ENCODE peak calls at places on chromosomes 1 and 21, in seven cellular contexts. J is body of pancreas, E is stomach, Q is kidney epithelial cell, K is lower lobe of right lung, D is ovary, P is esophagus muscularis mucosa. W is an unnamed sample.

GRCh38 chr1:153227810-153228209 is 10.4 kb downstream of the PRR9 start:
- DNase-seq in J (no peak), E (no peak), Q (no peak), K (no peak), D (no peak), P (no peak), W (no peak)

GRCh38 chr1:184473176-184473966 is 86.5 kb downstream of the C1orf21 start:
- DNase-seq in J (no peak), E (no peak), Q (no peak), K (no peak), D (no peak), P (no peak), W (no peak)

GRCh38 chr1:24963099-24963872 is 33.2 kb upstream of the RUNX3 start:
- DNase-seq in J (no peak), E (no peak), Q (no peak), K (no peak), D (no peak), P (no peak), W (no peak)

GRCh38 chr1:53197301-53198205 is 929 bp downstream of the CPT2 start:
- DNase-seq in J (no peak), E (no peak), Q (no peak), K (no peak), D (no peak), P (no peak), W (no peak)

GRCh38 chr1:6102227-6102845 is 56.6 kb downstream of the KCNAB2 start:
- DNase-seq in J (no peak), E (no peak), Q (no peak), K (peak; percentile 42), D (no peak), P (no peak), W (no peak)

GRCh38 chr1:58971629-58972140 is 187.8 kb upstream of the JUN start:
- DNase-seq in J (peak; percentile 54), E (peak; percentile 32), Q (no peak), K (peak; percentile 48), D (peak; percentile 28), P (no peak), W (no peak)

GRCh38 chr1:115529216-115529897 is 112.4 kb upstream of the VANGL1 start:
- DNase-seq in J (no peak), E (no peak), Q (no peak), K (no peak), D (no peak), P (no peak), W (no peak)

GRCh38 chr1:77416692-77417450 is 135.1 kb downstream of the AK5 start:
- DNase-seq in J (no peak), E (no peak), Q (no peak), K (no peak), D (no peak), P (no peak), W (no peak)

GRCh38 chr1:192958871-192959270 is 100.3 kb downstream of the UCHL5 start:
- DNase-seq in J (no peak), E (no peak), Q (no peak), K (no peak), D (no peak), P (no peak), W (no peak)

GRCh38 chr1:90557706-90558105 is 159.4 kb downstream of the BARHL2 start:
- DNase-seq in J (no peak), E (no peak), Q (no peak), K (no peak), D (no peak), P (no peak), W (no peak)

GRCh38 chr1:109252893-109253802 is 3.8 kb downstream of the CELSR2 start:
- DNase-seq in J (no peak), E (no peak), Q (peak; percentile 50), K (no peak), D (no peak), P (no peak), W (no peak)

GRCh38 chr1:154869351-154870116 is 547 bp downstream of the KCNN3 start:
- DNase-seq in J (peak; percentile 28), E (no peak), Q (no peak), K (peak; percentile 60), D (peak; percentile 65), P (no peak), W (peak; percentile 43)

GRCh38 chr1:16013908-16014258 is 4.0 kb downstream of the HSPB7 start:
- DNase-seq in J (no peak), E (no peak), Q (no peak), K (no peak), D (no peak), P (no peak), W (no peak)

GRCh38 chr21:39022901-39023693 is 160.2 kb downstream of the PSMG1 start:
- DNase-seq in J (peak; percentile 61), E (no peak), Q (peak; percentile 42), K (peak; percentile 87), D (peak; percentile 73), P (no peak), W (no peak)

GRCh38 chr21:42624936-42625335 is 28.5 kb upstream of the PDE9A start:
- DNase-seq in J (no peak), E (no peak), Q (no peak), K (no peak), D (no peak), P (no peak), W (no peak)

GRCh38 chr1:166601650-166602049 is 237.6 kb upstream of the POGK start:
- DNase-seq in J (no peak), E (no peak), Q (no peak), K (no peak), D (no peak), P (no peak), W (no peak)

GRCh38 chr1:49627781-49628180 is 396.0 kb downstream of the AGBL4 start:
- DNase-seq in J (no peak), E (no peak), Q (no peak), K (no peak), D (no peak), P (no peak), W (no peak)

GRCh38 chr1:24216730-24217129 is 29.6 kb upstream of the IFNLR1 start:
- DNase-seq in J (no peak), E (no peak), Q (no peak), K (no peak), D (no peak), P (no peak), W (no peak)

GRCh38 chr1:21335750-21336168 is 45.5 kb upstream of the ECE1 start:
- DNase-seq in J (no peak), E (no peak), Q (no peak), K (no peak), D (peak; percentile 45), P (no peak), W (no peak)

GRCh38 chr21:31203371-31204054 is 140.5 kb downstream of the TIAM1 start:
- DNase-seq in J (no peak), E (no peak), Q (no peak), K (no peak), D (no peak), P (no peak), W (no peak)

GRCh38 chr1:160567858-160568682 is 11.2 kb downstream of the CD84 start:
- DNase-seq in J (no peak), E (no peak), Q (no peak), K (no peak), D (no peak), P (no peak), W (no peak)

GRCh38 chr1:33036051-33036525 is 595 bp downstream of the AK2 start:
- DNase-seq in J (no peak), E (no peak), Q (no peak), K (no peak), D (no peak), P (no peak), W (no peak)

GRCh38 chr1:167532375-167532774 is 14.0 kb upstream of the CD247 start:
- DNase-seq in J (no peak), E (no peak), Q (no peak), K (no peak), D (no peak), P (no peak), W (no peak)

GRCh38 chr1:156860639-156861423 is at the start of gene NTRK1:
- DNase-seq in J (no peak), E (peak; percentile 29), Q (no peak), K (no peak), D (no peak), P (no peak), W (peak; percentile 24)

DNA sequence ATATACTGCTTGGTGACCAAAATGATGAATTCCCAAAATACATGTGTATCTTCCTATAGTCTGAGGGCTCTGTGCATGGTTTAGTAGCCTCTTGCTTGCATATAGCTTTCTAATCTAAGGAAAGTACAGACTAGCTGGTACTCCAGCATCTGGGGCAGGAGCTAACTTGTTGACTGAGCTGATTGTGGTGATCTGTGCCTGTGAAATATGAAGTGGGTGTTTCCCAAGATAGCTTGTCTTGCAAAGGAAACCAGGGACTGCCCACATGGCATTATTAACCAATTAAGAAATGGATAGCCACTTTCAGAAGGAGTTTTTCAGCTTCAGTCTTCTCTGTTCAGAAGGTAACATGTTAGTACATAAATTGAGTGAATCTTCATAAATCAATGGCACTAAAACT is 219.8 kb downstream of the NEGR1 start:
- DNase-seq in J (no peak), E (no peak), Q (no peak), K (no peak), D (no peak), P (no peak), W (no peak)
- H3K27me3 ChIP-seq in J (no peaks in the 10 kb centered on the region), E (no peaks in the 10 kb centered on the region), Q (no peaks in the 10 kb centered on the region), K (no peaks in the 10 kb centered on the region), D (no peaks in the 10 kb centered on the region), P (no peaks in the 10 kb centered on the region), W (no peaks in the 10 kb centered on the region)

DNA sequence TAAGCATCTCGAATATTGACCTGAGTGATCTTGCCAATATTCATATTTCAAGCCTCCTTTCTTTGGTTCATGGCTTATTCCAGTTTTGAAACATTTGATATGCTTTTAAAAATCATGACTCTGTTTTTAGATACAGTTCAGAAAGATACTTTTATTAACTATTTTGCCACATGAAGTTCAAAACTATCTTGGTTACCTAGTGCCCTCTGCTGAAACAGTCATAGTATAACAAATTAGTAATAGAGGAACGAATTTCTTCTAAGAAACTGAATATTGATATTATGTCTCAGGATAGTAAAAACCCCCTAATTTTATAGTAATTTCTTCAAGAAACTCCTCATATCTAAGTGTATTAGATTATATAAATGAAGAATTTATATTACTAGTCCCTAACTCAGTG is 52.6 kb upstream of the RC3H1 start:
- DNase-seq in J (no peak), E (no peak), Q (no peak), K (no peak), D (no peak), P (no peak), W (no peak)
- TF ChIP-seq CTCF in J (peak; percentile 29), E (no peak), Q (peak; percentile 29), K (peak; percentile 27), D (no peak), P (peak; percentile 53), W (peak; percentile 21)

GRCh38 chr1:203122159-203122558 is 5.4 kb upstream of the ADORA1 start:
- DNase-seq in J (no peak), E (no peak), Q (no peak), K (no peak), D (no peak), P (no peak), W (no peak)
- H3K27me3 ChIP-seq in J (no peaks in the 10 kb centered on the region), E (peaks cover 100% of the 10 kb centered on the region), Q (peaks cover 5% of the 10 kb centered on the region), K (peaks cover 83% of the 10 kb centered on the region), D (no peaks in the 10 kb centered on the region), P (peaks cover 18% of the 10 kb centered on the region), W (peaks cover 7% of the 10 kb centered on the region)

DNA sequence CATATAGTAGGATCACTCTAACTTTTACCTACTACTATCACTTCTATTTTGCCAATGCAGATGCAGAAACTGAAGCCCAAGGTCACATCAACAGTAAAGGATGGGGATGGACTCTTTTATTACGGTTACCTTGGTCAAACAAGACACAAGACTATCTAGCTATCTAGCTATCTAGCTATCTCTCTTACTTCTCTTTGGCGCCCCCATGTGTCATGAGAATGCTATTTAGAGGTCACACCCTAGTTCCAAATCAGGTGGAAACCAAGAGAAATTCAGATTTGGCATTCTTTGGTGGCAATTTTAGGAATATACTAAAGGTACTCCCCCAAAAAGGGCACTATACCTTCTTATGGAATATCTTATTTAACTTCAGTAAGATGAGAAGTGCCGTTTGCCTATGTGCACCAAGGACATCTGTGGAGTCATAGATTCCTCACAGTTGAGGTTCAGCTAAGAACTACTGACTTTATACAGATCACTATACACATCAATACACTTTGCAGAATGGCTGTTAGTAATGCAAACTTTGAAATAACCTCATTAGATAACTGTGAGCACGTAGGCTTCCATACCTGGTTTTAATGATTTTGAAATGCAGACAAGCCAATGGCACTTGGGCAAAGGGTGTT is 6.7 kb downstream of the ZNF648 start:
- DNase-seq in J (peak; percentile 34), E (no peak), Q (no peak), K (no peak), D (no peak), P (no peak), W (peak; percentile 73)
- TF ChIP-seq CTCF in J (peak; percentile 42), E (peak; percentile 13), Q (peak; percentile 52), K (peak; percentile 56), D (no peak), P (peak; percentile 51), W (peak; percentile 37)

W was measured in colonic mucosa.